ENCODE peak calls at places on chromosomes 6 and 20, in five cellular contexts. One of them, this sample, is unnamed.
A peak's percentile ranks its signal among the peaks of the same experiment; 100 is the strongest.

GRCh38 chr6:100999034-100999597 is 118.0 kb upstream of the ASCC3 start:
- DNase-seq in spleen: no peak
- DNase-seq in tibial artery: no peak
- DNase-seq in heart left ventricle: no peak
- DNase-seq in gastrocnemius medialis: no peak
- DNase-seq in this sample: no peak

GRCh38 chr20:48180637-48181036 is 395.4 kb upstream of the SULF2 start:
- DNase-seq in spleen: no peak
- DNase-seq in gastrocnemius medialis: no peak
- DNase-seq in tibial artery: no peak
- DNase-seq in heart left ventricle: no peak
- DNase-seq in this sample: no peak

GRCh38 chr6:84026721-84027164 is 6.8 kb upstream of the MRAP2 start:
- DNase-seq in spleen: no peak
- DNase-seq in gastrocnemius medialis: no peak
- DNase-seq in tibial artery: no peak
- DNase-seq in heart left ventricle: no peak
- DNase-seq in this sample: no peak

GRCh38 chr6:624979-625378 is 31.9 kb downstream of the HUS1B start:
- DNase-seq in tibial artery: no peak
- DNase-seq in spleen: no peak
- DNase-seq in gastrocnemius medialis: no peak
- DNase-seq in heart left ventricle: no peak
- DNase-seq in this sample: no peak

GRCh38 chr20:40499416-40499815 is 189.6 kb downstream of the MAFB start:
- DNase-seq in tibial artery: no peak
- DNase-seq in gastrocnemius medialis: no peak
- DNase-seq in spleen: no peak
- DNase-seq in heart left ventricle: no peak
- DNase-seq in this sample: no peak

GRCh38 chr6:134880487-134881190 is 69.3 kb downstream of the ALDH8A1 start:
- DNase-seq in gastrocnemius medialis: no peak
- DNase-seq in spleen: no peak
- DNase-seq in tibial artery: no peak
- DNase-seq in heart left ventricle: no peak
- DNase-seq in this sample: no peak

GRCh38 chr6:137277971-137278602 is 58.9 kb upstream of the IFNGR1 start:
- DNase-seq in heart left ventricle: no peak
- DNase-seq in spleen: no peak
- DNase-seq in gastrocnemius medialis: no peak
- DNase-seq in tibial artery: no peak
- DNase-seq in this sample: no peak

GRCh38 chr6:111406200-111406711 is 76.8 kb downstream of the REV3L start:
- DNase-seq in spleen: no peak
- DNase-seq in gastrocnemius medialis: no peak
- DNase-seq in tibial artery: no peak
- DNase-seq in heart left ventricle: no peak
- DNase-seq in this sample: no peak

GRCh38 chr20:32031007-32031958 is 20.8 kb upstream of the HCK start:
- DNase-seq in spleen: peak; percentile 90
- DNase-seq in gastrocnemius medialis: peak; percentile 40
- DNase-seq in tibial artery: peak; percentile 84
- DNase-seq in heart left ventricle: peak; percentile 85
- DNase-seq in this sample: peak; percentile 44

GRCh38 chr20:25987073-25987927 is 290.6 kb upstream of the ZNF337 start:
- DNase-seq in gastrocnemius medialis: no peak
- DNase-seq in spleen: peak; percentile 81
- DNase-seq in heart left ventricle: peak; percentile 44
- DNase-seq in tibial artery: peak; percentile 66
- DNase-seq in this sample: no peak

GRCh38 chr6:32152414-32153251 is 894 bp upstream of the PRRT1 start:
- DNase-seq in spleen: no peak
- DNase-seq in heart left ventricle: peak; percentile 41
- DNase-seq in tibial artery: no peak
- DNase-seq in gastrocnemius medialis: no peak
- DNase-seq in this sample: no peak

GRCh38 chr6:30124391-30124790 is 11.5 kb upstream of the TRIM31 start:
- DNase-seq in heart left ventricle: no peak
- DNase-seq in spleen: no peak
- DNase-seq in tibial artery: no peak
- DNase-seq in gastrocnemius medialis: no peak
- DNase-seq in this sample: no peak

DNA sequence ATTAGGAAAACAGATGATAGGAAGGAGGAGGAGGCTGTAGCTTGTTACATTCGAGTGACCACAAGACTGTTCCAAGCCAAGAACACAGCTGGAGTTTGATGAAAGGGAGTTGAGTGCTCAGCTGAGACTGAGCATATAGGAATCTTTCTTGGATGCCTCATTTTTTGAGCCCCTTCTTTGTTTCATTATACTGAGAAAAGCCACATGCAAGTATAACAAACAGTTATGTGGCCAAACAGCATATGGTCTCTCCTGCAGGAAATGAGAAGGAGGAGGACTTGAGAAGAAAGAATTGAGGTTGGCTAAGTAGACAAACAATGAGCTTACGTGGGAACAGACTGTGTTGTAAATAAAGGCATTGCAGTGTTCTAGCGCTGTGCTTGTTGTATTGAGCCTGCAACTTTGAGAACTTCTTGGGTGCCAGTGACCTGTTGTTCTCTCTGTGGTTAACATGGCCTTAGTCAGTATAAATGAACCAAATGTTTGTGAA is 78.3 kb downstream of the AKAP7 start:
- DNase-seq in spleen: no peak
- DNase-seq in tibial artery: no peak
- DNase-seq in heart left ventricle: no peak
- DNase-seq in gastrocnemius medialis: no peak
- DNase-seq in this sample: no peak
- H3K27ac ChIP-seq in spleen: peak overlapping the region; percentile 4
- H3K27ac ChIP-seq in tibial artery: no peak overlapping the region
- H3K27ac ChIP-seq in heart left ventricle: no peak overlapping the region
- H3K27ac ChIP-seq in gastrocnemius medialis: no peak overlapping the region
- H3K27ac ChIP-seq in this sample: no peak overlapping the region

GRCh38 chr6:151391021-151391470 is 313 bp downstream of the ZBTB2 start:
- DNase-seq in spleen: peak; percentile 96
- DNase-seq in gastrocnemius medialis: peak; percentile 64
- DNase-seq in tibial artery: peak; percentile 86
- DNase-seq in heart left ventricle: peak; percentile 85
- DNase-seq in this sample: peak; percentile 11
- H3K27ac ChIP-seq in spleen: peak overlapping the region; percentile 100
- H3K27ac ChIP-seq in gastrocnemius medialis: peak overlapping the region; percentile 100
- H3K27ac ChIP-seq in tibial artery: peak overlapping the region; percentile 100
- H3K27ac ChIP-seq in heart left ventricle: peak overlapping the region; percentile 99
- H3K27ac ChIP-seq in this sample: peak overlapping the region; percentile 98

GRCh38 chr20:53867741-53868351 is 202.5 kb downstream of the BCAS1 start:
- DNase-seq in tibial artery: no peak
- DNase-seq in spleen: no peak
- DNase-seq in heart left ventricle: no peak
- DNase-seq in gastrocnemius medialis: no peak
- DNase-seq in this sample: no peak
- H3K27ac ChIP-seq in tibial artery: no peak overlapping the region
- H3K27ac ChIP-seq in spleen: peak overlapping the region; percentile 80
- H3K27ac ChIP-seq in heart left ventricle: no peak overlapping the region
- H3K27ac ChIP-seq in gastrocnemius medialis: no peak overlapping the region
- H3K27ac ChIP-seq in this sample: no peak overlapping the region

DNA sequence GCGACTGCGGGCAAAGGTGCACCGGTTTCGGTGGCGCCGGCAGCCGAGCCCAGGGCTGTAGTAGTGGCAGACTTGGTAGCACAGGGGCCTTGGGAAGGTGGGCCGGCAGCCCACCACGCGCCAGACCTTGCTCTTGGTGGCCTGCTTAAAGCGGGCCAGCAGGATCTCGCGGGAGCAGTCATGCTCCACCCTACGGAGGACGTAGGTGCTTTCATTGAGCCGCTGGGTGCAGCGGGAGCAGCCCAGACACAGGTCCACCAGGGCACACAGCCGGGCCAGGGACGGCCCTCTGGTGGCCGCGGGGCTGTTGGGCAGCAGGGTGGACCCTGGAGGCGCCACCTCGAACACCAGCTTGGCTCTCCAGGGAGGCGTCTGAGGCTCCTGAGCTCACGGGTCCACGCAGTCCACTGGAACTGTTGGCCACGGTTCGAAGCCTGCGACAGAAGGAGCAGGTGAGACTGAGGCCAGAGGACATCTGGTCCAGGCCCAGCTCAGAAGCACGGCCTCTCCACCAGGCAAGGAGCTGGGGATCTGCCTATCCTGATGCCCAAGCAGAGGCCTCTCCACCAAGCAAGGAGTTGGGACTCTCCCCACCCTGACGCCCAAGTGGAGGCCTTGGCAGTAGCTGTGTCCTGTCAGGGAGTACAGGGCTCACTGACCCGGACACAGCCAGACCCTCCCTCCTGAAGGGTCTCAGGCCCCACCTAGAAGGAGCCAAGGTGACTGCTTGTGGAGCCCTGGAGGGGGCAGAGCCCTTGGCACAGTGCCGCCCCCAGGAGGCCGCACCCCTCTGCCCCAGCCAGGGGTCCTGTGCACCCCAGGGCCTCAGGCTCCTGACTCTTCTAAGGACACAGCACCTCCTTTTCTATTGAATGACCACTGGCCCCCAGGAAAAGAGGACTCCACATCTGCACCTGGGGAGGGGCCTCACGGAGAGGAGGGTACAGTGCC is 976 bp downstream of the HELZ2 start:
- DNase-seq in tibial artery: no peak
- DNase-seq in spleen: peak; percentile 80
- DNase-seq in gastrocnemius medialis: no peak
- DNase-seq in heart left ventricle: peak; percentile 29
- DNase-seq in this sample: no peak
- H3K27ac ChIP-seq in tibial artery: peak overlapping the region; percentile 64
- H3K27ac ChIP-seq in spleen: peak overlapping the region; percentile 94
- H3K27ac ChIP-seq in gastrocnemius medialis: peak overlapping the region; percentile 55
- H3K27ac ChIP-seq in heart left ventricle: peak overlapping the region; percentile 90
- H3K27ac ChIP-seq in this sample: no peak overlapping the region

DNA sequence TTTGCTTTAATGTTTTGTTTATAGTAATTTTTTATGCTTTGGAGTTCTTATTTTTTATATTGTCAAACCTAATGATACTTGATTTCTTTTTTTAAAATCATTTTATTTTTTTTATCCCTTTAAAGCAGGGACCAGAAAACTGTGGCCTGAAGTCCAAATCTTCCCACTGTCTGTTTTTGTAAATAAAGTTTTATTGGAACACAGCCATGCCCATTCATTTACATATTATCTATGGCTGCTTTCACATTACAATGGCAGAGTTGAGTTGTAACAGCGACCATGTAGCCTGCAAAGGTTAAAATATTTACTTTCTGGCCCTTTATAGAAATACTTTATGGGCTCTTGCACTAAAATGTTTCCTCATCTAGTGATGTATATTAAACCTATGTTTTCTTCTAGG is 42.3 kb downstream of the PPP1R16B start:
- DNase-seq in heart left ventricle: no peak
- DNase-seq in spleen: no peak
- DNase-seq in gastrocnemius medialis: no peak
- DNase-seq in tibial artery: no peak
- DNase-seq in this sample: no peak
- H3K27ac ChIP-seq in heart left ventricle: no peak overlapping the region
- H3K27ac ChIP-seq in spleen: no peak overlapping the region
- H3K27ac ChIP-seq in gastrocnemius medialis: no peak overlapping the region
- H3K27ac ChIP-seq in tibial artery: no peak overlapping the region
- H3K27ac ChIP-seq in this sample: no peak overlapping the region

GRCh38 chr20:34397096-34397495 is 34.0 kb downstream of the ITCH start:
- DNase-seq in tibial artery: no peak
- DNase-seq in heart left ventricle: no peak
- DNase-seq in gastrocnemius medialis: no peak
- DNase-seq in spleen: no peak
- DNase-seq in this sample: no peak
- H3K27ac ChIP-seq in tibial artery: no peak overlapping the region
- H3K27ac ChIP-seq in heart left ventricle: no peak overlapping the region
- H3K27ac ChIP-seq in gastrocnemius medialis: no peak overlapping the region
- H3K27ac ChIP-seq in spleen: no peak overlapping the region
- H3K27ac ChIP-seq in this sample: no peak overlapping the region

GRCh38 chr20:4022386-4023350 is 7.3 kb upstream of the RNF24 start:
- DNase-seq in tibial artery: no peak
- DNase-seq in gastrocnemius medialis: no peak
- DNase-seq in spleen: no peak
- DNase-seq in heart left ventricle: no peak
- DNase-seq in this sample: no peak

GRCh38 chr20:4027590-4028265 is 12.4 kb upstream of the RNF24 start:
- DNase-seq in spleen: no peak
- DNase-seq in tibial artery: no peak
- DNase-seq in heart left ventricle: no peak
- DNase-seq in gastrocnemius medialis: no peak
- DNase-seq in this sample: no peak

GRCh38 chr20:4025125-4025524 is 9.8 kb upstream of the RNF24 start:
- DNase-seq in heart left ventricle: no peak
- DNase-seq in gastrocnemius medialis: no peak
- DNase-seq in spleen: no peak
- DNase-seq in tibial artery: no peak
- DNase-seq in this sample: no peak

GRCh38 chr20:4026093-4026601 is 10.8 kb upstream of the RNF24 start:
- DNase-seq in heart left ventricle: no peak
- DNase-seq in gastrocnemius medialis: no peak
- DNase-seq in tibial artery: no peak
- DNase-seq in spleen: no peak
- DNase-seq in this sample: no peak

DNA sequence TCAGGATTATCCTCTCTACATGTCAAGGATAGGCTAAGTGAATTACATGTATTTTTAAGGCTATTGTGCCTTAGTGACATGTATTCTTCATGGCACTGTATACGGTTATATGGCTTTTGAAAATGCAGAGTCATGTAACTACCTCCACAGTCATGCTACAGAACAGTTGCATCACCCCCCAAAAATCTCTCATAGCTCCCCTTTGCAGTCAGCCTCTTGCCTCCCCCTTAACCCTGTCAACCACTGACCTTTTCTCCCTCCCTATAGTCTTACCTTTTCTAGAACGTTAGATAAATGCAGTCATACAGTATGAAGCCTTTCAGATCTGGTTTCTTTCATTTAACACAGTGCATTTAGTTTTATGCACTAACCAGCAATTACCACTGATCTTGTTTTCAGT is 10.3 kb upstream of the RNF24 start:
- DNase-seq in tibial artery: no peak
- DNase-seq in spleen: no peak
- DNase-seq in heart left ventricle: no peak
- DNase-seq in gastrocnemius medialis: no peak
- DNase-seq in this sample: no peak
- H3K27ac ChIP-seq in tibial artery: no peak overlapping the region
- H3K27ac ChIP-seq in spleen: no peak overlapping the region
- H3K27ac ChIP-seq in heart left ventricle: no peak overlapping the region
- H3K27ac ChIP-seq in gastrocnemius medialis: no peak overlapping the region
- H3K27ac ChIP-seq in this sample: no peak overlapping the region

This sample was measured in caudate nucleus.